ENCODE peak calls at places on chromosomes 2 and 18, in nine cellular contexts. One of them, this sample, is unnamed.

GRCh38 chr2:240431276-240431662 is 4.2 kb upstream of the GPC1 start:
- DNase-seq in astrocyte of the spinal cord: no peak
- DNase-seq in stomach: peak
- DNase-seq in breast epithelium: peak
- DNase-seq in kidney: peak
- DNase-seq in psoas muscle: no peak
- DNase-seq in BJ: no peak
- DNase-seq in left ventricle myocardium inferior: peak
- DNase-seq in fibroblast of villous mesenchyme: no peak
- DNase-seq in this sample: no peak

GRCh38 chr2:128311216-128311754 is 7.4 kb downstream of the HS6ST1 start:
- DNase-seq in astrocyte of the spinal cord: no peak
- DNase-seq in stomach: peak
- DNase-seq in breast epithelium: no peak
- DNase-seq in kidney: no peak
- DNase-seq in psoas muscle: peak
- DNase-seq in BJ: no peak
- DNase-seq in left ventricle myocardium inferior: no peak
- DNase-seq in fibroblast of villous mesenchyme: no peak
- DNase-seq in this sample: no peak

GRCh38 chr18:905307-905947 is 756 bp downstream of the ADCYAP1 start:
- DNase-seq in astrocyte of the spinal cord: no peak
- DNase-seq in stomach: no peak
- DNase-seq in breast epithelium: no peak
- DNase-seq in kidney: no peak
- DNase-seq in psoas muscle: no peak
- DNase-seq in BJ: no peak
- DNase-seq in left ventricle myocardium inferior: no peak
- DNase-seq in fibroblast of villous mesenchyme: no peak
- DNase-seq in this sample: no peak

GRCh38 chr2:98944786-98945185 is 8.8 kb upstream of the CRACDL start:
- DNase-seq in astrocyte of the spinal cord: peak
- DNase-seq in stomach: no peak
- DNase-seq in breast epithelium: no peak
- DNase-seq in kidney: no peak
- DNase-seq in psoas muscle: no peak
- DNase-seq in BJ: no peak
- DNase-seq in left ventricle myocardium inferior: no peak
- DNase-seq in fibroblast of villous mesenchyme: no peak
- DNase-seq in this sample: peak

GRCh38 chr2:158102446-158102845 is 770 bp downstream of the UPP2 start:
- DNase-seq in astrocyte of the spinal cord: no peak
- DNase-seq in stomach: no peak
- DNase-seq in breast epithelium: no peak
- DNase-seq in kidney: no peak
- DNase-seq in psoas muscle: no peak
- DNase-seq in BJ: peak
- DNase-seq in left ventricle myocardium inferior: no peak
- DNase-seq in fibroblast of villous mesenchyme: no peak
- DNase-seq in this sample: no peak

GRCh38 chr2:186027922-186028321 is 289.3 kb downstream of the FSIP2 start:
- DNase-seq in astrocyte of the spinal cord: no peak
- DNase-seq in stomach: no peak
- DNase-seq in breast epithelium: no peak
- DNase-seq in kidney: no peak
- DNase-seq in psoas muscle: no peak
- DNase-seq in BJ: no peak
- DNase-seq in left ventricle myocardium inferior: no peak
- DNase-seq in fibroblast of villous mesenchyme: no peak
- DNase-seq in this sample: no peak

GRCh38 chr2:41482659-41483058 is 565.2 kb upstream of the PKDCC start:
- DNase-seq in astrocyte of the spinal cord: no peak
- DNase-seq in stomach: no peak
- DNase-seq in breast epithelium: no peak
- DNase-seq in kidney: no peak
- DNase-seq in psoas muscle: no peak
- DNase-seq in BJ: no peak
- DNase-seq in left ventricle myocardium inferior: no peak
- DNase-seq in fibroblast of villous mesenchyme: no peak
- DNase-seq in this sample: no peak

GRCh38 chr2:45778720-45779171 is 127.3 kb downstream of the PRKCE start:
- DNase-seq in astrocyte of the spinal cord: peak
- DNase-seq in stomach: peak
- DNase-seq in breast epithelium: no peak
- DNase-seq in kidney: no peak
- DNase-seq in psoas muscle: peak
- DNase-seq in BJ: no peak
- DNase-seq in left ventricle myocardium inferior: peak
- DNase-seq in fibroblast of villous mesenchyme: peak
- DNase-seq in this sample: no peak

GRCh38 chr18:50614838-50615237 is 55.0 kb downstream of the MAPK4 start:
- DNase-seq in astrocyte of the spinal cord: no peak
- DNase-seq in stomach: no peak
- DNase-seq in breast epithelium: no peak
- DNase-seq in kidney: no peak
- DNase-seq in psoas muscle: peak
- DNase-seq in BJ: no peak
- DNase-seq in left ventricle myocardium inferior: no peak
- DNase-seq in fibroblast of villous mesenchyme: peak
- DNase-seq in this sample: no peak

GRCh38 chr2:235864311-235864710 is 303.9 kb downstream of the GBX2 start:
- DNase-seq in astrocyte of the spinal cord: no peak
- DNase-seq in stomach: no peak
- DNase-seq in breast epithelium: no peak
- DNase-seq in kidney: no peak
- DNase-seq in psoas muscle: no peak
- DNase-seq in BJ: no peak
- DNase-seq in left ventricle myocardium inferior: no peak
- DNase-seq in fibroblast of villous mesenchyme: no peak
- DNase-seq in this sample: no peak

GRCh38 chr2:3759766-3760165 is 56.4 kb downstream of the DCDC2C start:
- DNase-seq in astrocyte of the spinal cord: no peak
- DNase-seq in stomach: no peak
- DNase-seq in breast epithelium: no peak
- DNase-seq in kidney: no peak
- DNase-seq in psoas muscle: no peak
- DNase-seq in BJ: no peak
- DNase-seq in left ventricle myocardium inferior: no peak
- DNase-seq in fibroblast of villous mesenchyme: peak
- DNase-seq in this sample: no peak

GRCh38 chr18:63138469-63139340 is 180.9 kb downstream of the BCL2 start:
- DNase-seq in astrocyte of the spinal cord: no peak
- DNase-seq in stomach: no peak
- DNase-seq in breast epithelium: no peak
- DNase-seq in kidney: no peak
- DNase-seq in psoas muscle: peak
- DNase-seq in BJ: no peak
- DNase-seq in left ventricle myocardium inferior: no peak
- DNase-seq in fibroblast of villous mesenchyme: no peak
- DNase-seq in this sample: no peak

GRCh38 chr18:3526421-3527354 is 76.7 kb downstream of the TGIF1 start:
- DNase-seq in astrocyte of the spinal cord: peak
- DNase-seq in stomach: no peak
- DNase-seq in breast epithelium: no peak
- DNase-seq in kidney: no peak
- DNase-seq in psoas muscle: no peak
- DNase-seq in BJ: no peak
- DNase-seq in left ventricle myocardium inferior: no peak
- DNase-seq in fibroblast of villous mesenchyme: peak
- DNase-seq in this sample: no peak

GRCh38 chr18:8826514-8826913 is 121.2 kb downstream of the MTCL1 start:
- DNase-seq in astrocyte of the spinal cord: no peak
- DNase-seq in stomach: no peak
- DNase-seq in breast epithelium: no peak
- DNase-seq in kidney: no peak
- DNase-seq in psoas muscle: no peak
- DNase-seq in BJ: no peak
- DNase-seq in left ventricle myocardium inferior: no peak
- DNase-seq in fibroblast of villous mesenchyme: no peak
- DNase-seq in this sample: no peak

GRCh38 chr2:140383781-140384180 is 1603.6 kb upstream of the NXPH2 start:
- DNase-seq in astrocyte of the spinal cord: peak
- DNase-seq in stomach: no peak
- DNase-seq in breast epithelium: no peak
- DNase-seq in kidney: no peak
- DNase-seq in psoas muscle: no peak
- DNase-seq in BJ: no peak
- DNase-seq in left ventricle myocardium inferior: no peak
- DNase-seq in fibroblast of villous mesenchyme: no peak
- DNase-seq in this sample: no peak

DNA sequence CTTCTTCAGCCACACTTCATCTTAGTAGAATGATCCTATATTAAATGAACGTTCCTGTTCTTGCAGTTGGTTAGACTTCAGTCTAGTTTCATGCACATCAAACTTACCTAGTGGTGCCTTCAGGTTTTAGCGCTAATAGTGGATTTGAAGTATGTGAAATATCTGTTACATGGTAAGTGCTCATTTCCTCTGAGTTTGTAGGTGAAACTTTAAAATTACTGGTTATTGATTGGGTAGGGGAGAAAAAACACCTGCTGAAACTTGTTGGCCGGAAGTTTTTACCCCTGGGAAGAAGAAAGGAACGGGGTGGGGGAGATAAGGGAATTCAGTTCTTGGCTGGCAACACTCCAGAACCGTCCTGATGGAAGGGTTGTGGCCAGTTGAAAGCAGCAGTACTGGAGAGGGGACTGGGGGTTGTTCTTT is 112.8 kb downstream of the SPTBN1 start:
- DNase-seq in astrocyte of the spinal cord: no peak
- DNase-seq in stomach: peak
- DNase-seq in breast epithelium: no peak
- DNase-seq in kidney: no peak
- DNase-seq in psoas muscle: no peak
- DNase-seq in BJ: no peak
- DNase-seq in left ventricle myocardium inferior: no peak
- DNase-seq in fibroblast of villous mesenchyme: no peak
- DNase-seq in this sample: no peak
- H3K4me3 ChIP-seq in astrocyte of the spinal cord: no peak
- H3K4me3 ChIP-seq in stomach: peak
- H3K4me3 ChIP-seq in breast epithelium: no peak
- H3K4me3 ChIP-seq in kidney: no peak
- H3K4me3 ChIP-seq in psoas muscle: no peak
- H3K4me3 ChIP-seq in BJ: no peak
- H3K4me3 ChIP-seq in left ventricle myocardium inferior: no peak
- H3K4me3 ChIP-seq in fibroblast of villous mesenchyme: no peak
- H3K4me3 ChIP-seq in this sample: no peak

DNA sequence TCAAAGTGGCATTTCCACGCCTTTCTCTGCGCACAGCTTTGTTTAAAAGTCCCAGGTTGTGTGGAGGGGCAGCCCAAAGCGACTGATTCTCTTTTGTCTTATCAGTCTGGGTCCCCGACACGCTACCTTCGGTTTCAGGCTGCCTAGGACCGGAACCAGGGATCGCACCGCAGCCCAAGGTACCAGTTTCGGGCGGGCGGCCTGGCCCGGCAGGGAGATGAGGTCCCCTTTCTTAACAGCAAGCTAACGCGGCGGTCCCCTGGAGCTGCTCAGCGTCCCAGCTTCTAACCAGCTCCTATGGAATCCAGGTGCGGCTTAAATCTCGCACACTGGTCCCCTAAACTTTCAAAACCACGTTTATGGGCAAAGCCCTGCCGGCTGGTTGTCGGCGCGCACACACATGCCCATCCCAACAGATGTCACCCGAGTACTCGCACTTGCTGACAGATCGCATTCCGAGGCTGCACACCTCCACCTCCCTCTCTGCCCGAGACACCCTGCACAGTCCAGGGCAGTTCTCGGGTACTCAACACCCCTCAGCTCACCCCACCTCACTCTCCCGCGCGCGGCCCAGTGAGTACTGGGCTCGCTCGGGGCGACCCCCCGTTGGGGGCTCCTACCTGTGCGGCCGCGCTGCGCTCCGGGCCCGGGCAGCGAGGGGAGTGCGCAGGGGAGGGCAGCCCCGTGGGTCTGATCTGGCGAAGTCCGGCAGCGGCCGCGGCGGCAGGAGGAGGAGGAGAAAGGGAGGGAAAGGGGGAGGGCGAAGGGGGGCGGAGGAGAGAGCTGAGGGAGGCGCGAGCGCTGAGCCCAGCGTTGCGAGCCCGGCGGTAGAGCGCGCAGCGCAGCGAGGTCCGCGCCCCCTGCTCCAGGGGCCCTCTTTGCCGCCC is at the start of gene EFEMP1:
- DNase-seq in astrocyte of the spinal cord: peak
- DNase-seq in stomach: peak
- DNase-seq in breast epithelium: peak
- DNase-seq in kidney: peak
- DNase-seq in psoas muscle: peak
- DNase-seq in BJ: no peak
- DNase-seq in left ventricle myocardium inferior: peak
- DNase-seq in fibroblast of villous mesenchyme: peak
- DNase-seq in this sample: no peak
- TF ChIP-seq CTCF in astrocyte of the spinal cord: no peak
- TF ChIP-seq CTCF in stomach: no peak
- TF ChIP-seq CTCF in breast epithelium: no peak
- TF ChIP-seq CTCF in kidney: no peak
- TF ChIP-seq CTCF in psoas muscle: no peak
- TF ChIP-seq CTCF in BJ: no peak
- TF ChIP-seq CTCF in left ventricle myocardium inferior: no peak
- TF ChIP-seq CTCF in fibroblast of villous mesenchyme: no peak
- TF ChIP-seq CTCF in this sample: no peak

GRCh38 chr2:201420442-201421113 is 30.7 kb downstream of the TRAK2 start:
- DNase-seq in astrocyte of the spinal cord: peak
- DNase-seq in stomach: no peak
- DNase-seq in breast epithelium: no peak
- DNase-seq in kidney: no peak
- DNase-seq in psoas muscle: no peak
- DNase-seq in BJ: no peak
- DNase-seq in left ventricle myocardium inferior: no peak
- DNase-seq in fibroblast of villous mesenchyme: peak
- DNase-seq in this sample: no peak
- H3K4me3 ChIP-seq in astrocyte of the spinal cord: no peak
- H3K4me3 ChIP-seq in stomach: no peak
- H3K4me3 ChIP-seq in breast epithelium: no peak
- H3K4me3 ChIP-seq in kidney: no peak
- H3K4me3 ChIP-seq in psoas muscle: no peak
- H3K4me3 ChIP-seq in BJ: no peak
- H3K4me3 ChIP-seq in left ventricle myocardium inferior: no peak
- H3K4me3 ChIP-seq in fibroblast of villous mesenchyme: no peak
- H3K4me3 ChIP-seq in this sample: no peak

DNA sequence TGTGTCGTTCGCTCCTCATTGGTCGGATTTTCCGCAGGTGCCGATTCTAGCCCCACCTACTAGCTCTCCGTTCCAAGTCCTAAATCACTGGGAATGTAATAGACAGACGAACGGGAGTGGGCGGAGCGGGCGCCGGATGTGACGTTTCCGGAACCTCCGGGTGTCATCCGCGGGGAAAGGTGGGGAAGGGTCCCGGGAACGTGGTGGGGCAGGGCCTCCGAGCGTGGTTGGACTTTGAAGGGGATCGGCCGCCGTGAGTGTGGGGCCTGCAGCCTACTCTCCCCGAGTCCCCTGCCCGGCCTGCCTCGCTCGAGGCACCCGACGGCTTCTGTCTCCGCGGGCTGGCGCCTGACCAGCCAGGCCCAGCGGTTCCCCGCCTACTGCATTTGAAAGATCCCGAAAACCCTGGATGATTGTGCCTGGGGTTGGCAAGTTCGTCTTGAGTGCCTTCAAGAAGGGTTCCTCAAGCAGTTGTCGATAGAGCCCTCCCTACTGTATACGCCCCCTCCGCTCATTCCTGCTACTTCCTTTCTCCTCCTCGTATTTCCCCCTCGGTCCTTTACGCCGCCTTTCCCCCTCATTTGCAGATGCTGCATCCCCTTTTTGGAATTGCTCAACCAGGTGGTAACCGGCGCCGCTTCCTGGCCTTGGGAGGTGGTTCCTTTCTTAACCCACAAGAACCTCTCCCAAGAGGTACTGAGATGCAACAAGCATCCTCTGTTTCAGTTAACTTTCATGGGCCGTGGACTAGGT is at the start of gene STAMBP:
- DNase-seq in astrocyte of the spinal cord: peak
- DNase-seq in stomach: peak
- DNase-seq in breast epithelium: peak
- DNase-seq in kidney: peak
- DNase-seq in psoas muscle: peak
- DNase-seq in BJ: peak
- DNase-seq in left ventricle myocardium inferior: peak
- DNase-seq in fibroblast of villous mesenchyme: peak
- DNase-seq in this sample: peak
- TF ChIP-seq CTCF in astrocyte of the spinal cord: no peak
- TF ChIP-seq CTCF in stomach: no peak
- TF ChIP-seq CTCF in breast epithelium: no peak
- TF ChIP-seq CTCF in kidney: no peak
- TF ChIP-seq CTCF in psoas muscle: no peak
- TF ChIP-seq CTCF in BJ: no peak
- TF ChIP-seq CTCF in left ventricle myocardium inferior: no peak
- TF ChIP-seq CTCF in fibroblast of villous mesenchyme: no peak
- TF ChIP-seq CTCF in this sample: no peak